ENCODE peak calls at places on chromosomes 7 and 10, in seven cellular contexts. A is neural progenitor cell, Q is esophagus squamous epithelium, X is left lung, F is body of pancreas, U is MM.1S, H is heart right ventricle. S is an unnamed sample. For H3K27me3, the result is how much of the 10 kb centered on the place peaks cover.

GRCh38 chr7:139701908-139702307 is 75.9 kb downstream of the HIPK2 start:
- DNase-seq in Q (no peak), A (no peak), X (no peak), F (no peak), H (no peak), U (no peak), S (no peak)

GRCh38 chr10:76149602-76150138 is 718.2 kb downstream of the LRMDA start:
- DNase-seq in Q (no peak), X (no peak), F (no peak), A (no peak), H (no peak), U (no peak), S (no peak)

GRCh38 chr10:11714750-11715365 is 27.3 kb upstream of the ECHDC3 start:
- DNase-seq in A (no peak), Q (no peak), F (no peak), U (no peak), H (no peak), X (no peak), S (no peak)

GRCh38 chr7:139698879-139699278 is 78.9 kb downstream of the HIPK2 start:
- DNase-seq in U (no peak), H (no peak), F (no peak), X (no peak), Q (no peak), A (no peak), S (no peak)

GRCh38 chr7:123689250-123689649 is 33.6 kb downstream of the LMOD2 start:
- DNase-seq in F (no peak), Q (no peak), X (no peak), H (no peak), A (no peak), U (no peak), S (no peak)

GRCh38 chr7:25495342-25495855 is 267.1 kb upstream of the NPVF start:
- DNase-seq in A (peak), U (no peak), H (peak), X (no peak), F (no peak), Q (no peak), S (no peak)

GRCh38 chr7:7175075-7175695 is 7.2 kb upstream of the C1GALT1 start:
- DNase-seq in A (no peak), U (no peak), F (no peak), H (no peak), Q (no peak), X (no peak), S (no peak)

GRCh38 chr7:44065431-44066110 is at the start of gene PGAM2:
- DNase-seq in Q (no peak), A (peak), H (peak), U (no peak), F (no peak), X (peak), S (peak)

GRCh38 chr7:44318296-44318695 is 7.1 kb downstream of the CAMK2B start:
- DNase-seq in Q (no peak), U (no peak), H (no peak), A (no peak), X (no peak), F (no peak), S (no peak)

GRCh38 chr7:19146699-19147098 is 1.5 kb upstream of the FERD3L start:
- DNase-seq in F (no peak), X (no peak), U (peak), H (no peak), Q (no peak), A (peak), S (no peak)

GRCh38 chr7:63040336-63040735 is 958.3 kb upstream of the ZNF722 start:
- DNase-seq in Q (no peak), U (no peak), H (no peak), A (no peak), F (no peak), X (no peak), S (no peak)

GRCh38 chr7:105690286-105690915 is 109.1 kb upstream of the EFCAB10 start:
- DNase-seq in F (no peak), X (no peak), A (peak), H (no peak), U (no peak), Q (no peak), S (no peak)

GRCh38 chr10:110056822-110057221 is 49.0 kb downstream of the ADD3 start:
- DNase-seq in U (no peak), A (no peak), F (no peak), Q (no peak), X (no peak), H (no peak), S (no peak)

GRCh38 chr7:38105874-38106483 is 72.1 kb upstream of the STARD3NL start:
- DNase-seq in U (peak), H (peak), X (no peak), A (peak), F (no peak), Q (no peak), S (no peak)

GRCh38 chr10:34905200-34905927 is 90.3 kb upstream of the PARD3 start:
- DNase-seq in X (no peak), Q (no peak), A (peak), U (no peak), F (no peak), H (no peak), S (no peak)

GRCh38 chr7:142813262-142813661 is 41.6 kb upstream of the EPHB6 start:
- DNase-seq in H (no peak), U (no peak), A (no peak), Q (no peak), X (no peak), F (no peak), S (no peak)

GRCh38 chr10:52820316-52820715 is 47.7 kb upstream of the MBL2 start:
- DNase-seq in H (no peak), F (no peak), X (no peak), U (no peak), A (no peak), Q (no peak), S (no peak)

GRCh38 chr7:7201583-7202374 is 19.4 kb downstream of the C1GALT1 start:
- DNase-seq in Q (no peak), X (peak), H (no peak), U (peak), F (no peak), A (peak), S (no peak)

GRCh38 chr7:77800730-77801129 is 2.2 kb downstream of the PHTF2 start:
- DNase-seq in X (no peak), F (no peak), Q (no peak), A (no peak), U (no peak), H (no peak), S (no peak)

GRCh38 chr7:47458057-47458456 is 123.9 kb downstream of the TNS3 start:
- DNase-seq in Q (no peak), F (peak), H (peak), U (no peak), A (no peak), X (peak), S (peak)

GRCh38 chr10:79601939-79602338 is 8.8 kb upstream of the SFTPA1 start:
- DNase-seq in F (no peak), A (no peak), Q (no peak), U (peak), H (no peak), X (no peak), S (no peak)

GRCh38 chr10:23263441-23264164 is 71.5 kb downstream of the PTF1A start:
- DNase-seq in X (no peak), H (no peak), U (no peak), Q (no peak), F (peak), A (no peak), S (no peak)

GRCh38 chr7:33418251-33418701 is 288.9 kb downstream of the BBS9 start:
- DNase-seq in X (no peak), U (no peak), F (no peak), Q (no peak), H (no peak), A (peak), S (no peak)

GRCh38 chr7:158324397-158325360 is 262.9 kb downstream of the PTPRN2 start:
- DNase-seq in H (no peak), A (no peak), Q (no peak), F (no peak), X (no peak), U (no peak), S (no peak)

GRCh38 chr7:157519798-157520244 is 183.0 kb downstream of the DNAJB6 start:
- DNase-seq in F (peak), A (no peak), U (no peak), X (no peak), H (no peak), Q (no peak), S (peak)

GRCh38 chr7:10940748-10941358 is 32.8 kb upstream of the PHF14 start:
- DNase-seq in X (no peak), A (no peak), F (no peak), H (no peak), U (peak), Q (no peak), S (no peak)

GRCh38 chr10:72254891-72255568 is 18.7 kb upstream of the DDIT4 start:
- DNase-seq in A (peak), Q (no peak), X (peak), F (peak), H (peak), U (peak), S (peak)

GRCh38 chr10:99777918-99778716 is 4.3 kb upstream of the ABCC2 start:
- DNase-seq in A (peak), H (no peak), U (peak), Q (no peak), F (no peak), X (no peak), S (peak)

GRCh38 chr10:112441520-112441919 is 5.2 kb downstream of the ZDHHC6 start:
- DNase-seq in U (no peak), A (no peak), H (no peak), Q (no peak), X (no peak), F (no peak), S (no peak)

GRCh38 chr10:110651044-110651958 is 7.2 kb downstream of the RBM20 start:
- DNase-seq in A (no peak), Q (no peak), X (no peak), U (no peak), F (no peak), H (peak), S (no peak)

GRCh38 chr7:100642534-100642907 is 1.2 kb upstream of the TFR2 start:
- DNase-seq in A (no peak), F (no peak), U (peak), X (no peak), H (no peak), Q (no peak), S (peak)

GRCh38 chr7:120981117-120981516 is 7.4 kb upstream of the CPED1 start:
- DNase-seq in X (no peak), A (no peak), Q (no peak), H (no peak), U (no peak), F (no peak), S (no peak)

GRCh38 chr10:128124813-128125403 is 1.3 kb downstream of the MKI67 start:
- DNase-seq in U (peak), A (peak), Q (no peak), H (no peak), X (no peak), F (no peak), S (no peak)

GRCh38 chr10:24415455-24416169 is 206.7 kb downstream of the KIAA1217 start:
- DNase-seq in X (peak), F (peak), U (no peak), A (peak), Q (no peak), H (peak), S (peak)

GRCh38 chr7:41130021-41130420 is 572.9 kb downstream of the INHBA start:
- DNase-seq in X (no peak), H (no peak), Q (no peak), F (no peak), U (no peak), A (no peak), S (no peak)

GRCh38 chr7:44537442-44537841 is 3.7 kb downstream of the NPC1L1 start:
- DNase-seq in X (no peak), Q (no peak), U (no peak), H (no peak), A (no peak), F (no peak), S (no peak)

GRCh38 chr10:26491934-26492333 is 53.8 kb downstream of the APBB1IP start:
- DNase-seq in F (no peak), X (no peak), A (no peak), Q (no peak), H (no peak), U (no peak), S (no peak)

GRCh38 chr7:129605038-129605437 is 6.5 kb upstream of the NRF1 start:
- DNase-seq in H (no peak), F (no peak), U (no peak), Q (no peak), X (no peak), A (no peak), S (no peak)

GRCh38 chr7:129605960-129606644 is 5.4 kb upstream of the NRF1 start:
- DNase-seq in F (no peak), A (no peak), X (no peak), U (no peak), H (no peak), Q (no peak), S (no peak)

GRCh38 chr7:129609666-129610065 is 1.9 kb upstream of the NRF1 start:
- DNase-seq in U (no peak), H (no peak), A (no peak), Q (no peak), F (no peak), X (no peak), S (no peak)

GRCh38 chr7:129606801-129607200 is 4.7 kb upstream of the NRF1 start:
- DNase-seq in Q (no peak), X (peak), F (no peak), U (peak), A (no peak), H (no peak), S (no peak)

GRCh38 chr7:129607471-129608120 is 3.9 kb upstream of the NRF1 start:
- DNase-seq in H (no peak), U (peak), F (peak), A (peak), X (no peak), Q (no peak), S (no peak)
- TF ChIP-seq CTCF in H (peak), U (peak), F (no peak), A (peak), X (no peak), Q (peak), S (no peak)

GRCh38 chr10:70465832-70466231 is 12.7 kb upstream of the PALD1 start:
- DNase-seq in X (no peak), A (no peak), F (no peak), H (no peak), Q (no peak), U (no peak), S (no peak)

GRCh38 chr10:70462349-70462984 is 16.1 kb upstream of the PALD1 start:
- DNase-seq in X (no peak), A (peak), U (no peak), H (peak), F (peak), Q (no peak), S (no peak)

GRCh38 chr10:70466951-70467350 is 11.6 kb upstream of the PALD1 start:
- DNase-seq in U (no peak), F (no peak), H (no peak), X (no peak), Q (no peak), A (no peak), S (no peak)

GRCh38 chr10:70461397-70462348 is 16.9 kb upstream of the PALD1 start:
- DNase-seq in U (peak), F (peak), A (peak), Q (no peak), X (no peak), H (peak), S (peak)

DNA sequence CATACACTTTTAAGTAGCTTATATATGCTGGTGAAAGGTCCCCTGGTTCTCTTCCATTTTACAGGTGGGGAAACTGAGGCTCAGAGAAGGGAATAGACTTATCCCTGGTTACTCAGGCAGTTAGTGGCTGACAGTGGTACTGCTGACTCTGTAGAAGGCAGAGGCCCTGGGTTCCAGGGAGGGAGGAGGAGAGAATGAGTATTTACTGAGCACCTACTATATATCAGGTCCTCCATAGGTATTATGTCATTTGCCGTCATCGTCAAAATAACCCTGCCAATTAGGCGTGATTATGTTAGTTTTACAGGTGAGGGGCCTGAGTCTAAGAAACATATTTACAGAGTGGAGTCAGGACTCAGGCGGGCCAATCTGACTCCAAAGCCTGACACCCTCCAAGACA is 13.3 kb upstream of the PALD1 start:
- DNase-seq in H (no peak), A (no peak), X (no peak), U (no peak), Q (no peak), F (no peak), S (no peak)
- H3K27me3 ChIP-seq in H (under half), A (under half), X (under half), U (under half), Q (under half), F (under half), S (under half)

GRCh38 chr7:55307123-55307916 is 57.8 kb upstream of the LANCL2 start:
- DNase-seq in X (no peak), A (peak), Q (no peak), F (no peak), H (no peak), U (no peak), S (no peak)
- TF ChIP-seq CTCF in X (no peak), A (peak), Q (no peak), F (no peak), H (no peak), U (no peak), S (no peak)

GRCh38 chr10:101291254-101292193 is 62.3 kb upstream of the LBX1 start:
- DNase-seq in U (peak), F (peak), Q (no peak), X (no peak), H (peak), A (peak), S (no peak)

GRCh38 chr10:101295266-101295665 is 58.7 kb upstream of the BTRC start:
- DNase-seq in A (no peak), F (no peak), X (no peak), Q (no peak), H (no peak), U (no peak), S (no peak)

GRCh38 chr10:101292194-101293006 is 61.6 kb upstream of the BTRC start:
- DNase-seq in X (no peak), H (peak), F (peak), A (peak), Q (no peak), U (no peak), S (no peak)

GRCh38 chr10:101294109-101294508 is 59.9 kb upstream of the BTRC start:
- DNase-seq in X (no peak), F (no peak), U (no peak), H (no peak), A (no peak), Q (no peak), S (no peak)

DNA sequence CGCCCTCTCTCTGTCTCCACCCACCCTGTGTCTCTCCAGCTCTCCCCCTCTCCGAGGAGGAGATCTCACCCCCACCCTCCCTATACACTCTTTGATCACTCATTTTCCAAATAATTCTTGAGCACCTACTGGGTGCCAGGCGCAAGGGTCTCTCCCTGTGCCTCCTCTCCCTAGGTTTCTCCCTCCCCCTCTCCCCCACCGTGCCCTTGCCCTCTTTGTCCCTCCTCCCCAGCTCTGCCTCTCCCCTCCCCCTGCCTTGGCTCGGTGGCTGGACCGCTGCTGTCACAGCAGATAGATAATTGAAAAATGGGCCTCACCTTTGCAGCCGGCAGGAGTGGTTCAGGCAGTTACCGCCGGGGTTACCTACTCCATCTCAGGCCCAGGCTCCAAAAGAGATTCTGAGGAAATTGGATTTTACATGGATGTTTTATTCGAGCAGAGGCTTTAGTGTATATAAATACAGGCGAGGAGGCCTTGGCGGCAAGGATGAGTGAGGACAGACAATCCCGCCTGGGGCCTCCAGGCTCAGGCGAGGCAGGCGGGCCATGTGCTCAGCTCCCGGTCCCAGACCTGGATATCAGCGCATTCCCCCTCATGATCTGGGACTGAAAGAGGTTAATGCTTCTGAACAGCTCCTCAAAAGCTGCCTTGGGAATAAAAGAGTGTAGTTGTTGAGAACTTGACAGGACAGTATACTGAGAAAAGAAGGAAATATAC is 60.8 kb upstream of the BTRC start:
- DNase-seq in X (no peak), U (no peak), Q (no peak), H (peak), A (peak), F (no peak), S (no peak)
- H3K27me3 ChIP-seq in X (half or more), U (under half), Q (under half), H (under half), A (half or more), F (under half), S (under half)

DNA sequence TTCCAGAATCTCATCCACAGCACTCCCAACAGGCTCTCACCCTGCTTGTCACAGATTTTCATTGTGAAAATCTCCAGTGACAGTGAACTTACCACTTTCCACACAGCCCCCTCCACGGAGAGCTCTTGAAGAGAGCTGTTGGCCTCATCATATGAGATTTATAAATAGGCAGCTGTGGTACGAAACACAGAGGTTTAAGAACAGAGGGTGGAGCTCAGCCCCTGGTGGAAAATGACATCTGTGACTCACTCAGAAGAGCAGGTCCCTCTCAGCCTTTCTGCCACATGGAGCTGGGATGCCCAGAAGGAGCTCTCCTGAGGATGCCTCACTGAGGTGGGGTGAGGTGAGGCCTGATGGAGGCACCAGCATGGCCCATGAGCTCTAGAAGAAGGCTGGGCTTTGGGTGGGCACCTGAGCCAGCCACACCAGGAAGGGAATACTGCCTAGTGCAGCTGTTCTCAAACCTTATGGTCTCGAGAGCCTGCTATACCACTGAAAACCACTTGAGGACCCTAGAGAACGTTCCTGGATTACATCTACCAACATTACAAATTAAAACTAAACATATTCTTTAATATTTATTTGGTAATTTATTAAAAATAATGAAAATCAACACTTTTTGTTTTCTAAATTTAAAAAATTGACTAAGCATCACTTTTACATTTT is 25.8 kb upstream of the EEPD1 start:
- DNase-seq in X (no peak), H (no peak), U (no peak), Q (no peak), A (no peak), F (no peak), S (no peak)
- TF ChIP-seq CTCF in X (no peak), H (no peak), U (no peak), Q (no peak), A (no peak), F (no peak), S (peak)

GRCh38 chr7:3027455-3027854 is 16.2 kb downstream of the CARD11 start:
- DNase-seq in H (no peak), X (no peak), A (no peak), U (no peak), F (no peak), Q (no peak), S (no peak)
- H3K27me3 ChIP-seq in H (under half), X (under half), A (under half), U (under half), F (under half), Q (under half), S (under half)

GRCh38 chr10:90133606-90134005 is 432.2 kb downstream of the KIF20B start:
- DNase-seq in A (no peak), F (no peak), Q (no peak), H (no peak), U (no peak), X (no peak), S (no peak)

GRCh38 chr10:90136731-90137316 is 435.4 kb downstream of the KIF20B start:
- DNase-seq in F (no peak), U (peak), Q (no peak), X (no peak), A (peak), H (no peak), S (no peak)

GRCh38 chr10:90138844-90139243 is 437.5 kb downstream of the KIF20B start:
- DNase-seq in Q (no peak), H (no peak), F (no peak), X (no peak), A (peak), U (peak), S (no peak)
- TF ChIP-seq CTCF in Q (peak), H (peak), F (no peak), X (peak), A (peak), U (peak), S (peak)